ENCODE peak calls at places on chromosomes 1 and 21, in four cellular contexts. C is stimulated activated CD4-positive, alpha-beta T cell treated with anti-CD3 and anti-CD28 coated beads, Interleukin-2, amount 100 ng/mL, for 24 hours; U is effector memory CD4-positive, alpha-beta T cell; P is EL. N is an unnamed sample.

GRCh38 chr1:29459551-29459945 is 223.2 kb downstream of the PTPRU start:
- DNase-seq in C (no peak), U (no peak), P (no peak), N (no peak)

GRCh38 chr1:167043752-167044488 is 46.3 kb downstream of the GPA33 start:
- DNase-seq in C (peak), U (peak), P (peak), N (no peak)

GRCh38 chr1:118202076-118202608 is 17.1 kb upstream of the SPAG17 start:
- DNase-seq in C (no peak), U (no peak), P (no peak), N (no peak)

GRCh38 chr1:157806431-157807149 is 13.3 kb downstream of the FCRL1 start:
- DNase-seq in C (no peak), U (no peak), P (no peak), N (no peak)

GRCh38 chr1:19156676-19157075 is 53.4 kb downstream of the UBR4 start:
- DNase-seq in C (no peak), U (no peak), P (peak), N (no peak)

GRCh38 chr21:31530364-31530763 is 129.1 kb upstream of the SOD1 start:
- DNase-seq in C (no peak), U (no peak), P (no peak), N (no peak)

GRCh38 chr1:225471453-225472301 is 43.8 kb upstream of the LBR start:
- DNase-seq in C (no peak), U (no peak), P (no peak), N (no peak)

GRCh38 chr1:44405041-44405803 is at the start of gene RNF220:
- DNase-seq in C (peak), U (no peak), P (peak), N (peak)

GRCh38 chr21:25170681-25171080 is 436.6 kb downstream of the MRPL39 start:
- DNase-seq in C (no peak), U (no peak), P (no peak), N (no peak)

GRCh38 chr1:66333463-66334232 is 200.3 kb upstream of the SGIP1 start:
- DNase-seq in C (peak), U (no peak), P (no peak), N (no peak)

GRCh38 chr1:240854367-240854766 is 242.4 kb upstream of the GREM2 start:
- DNase-seq in C (no peak), U (no peak), P (peak), N (no peak)

GRCh38 chr1:11473635-11474034 is 5.3 kb upstream of the DISP3 start:
- DNase-seq in C (peak), U (no peak), P (peak), N (peak)

GRCh38 chr1:93601686-93602085 is 80.0 kb downstream of the BCAR3 start:
- DNase-seq in C (no peak), U (no peak), P (no peak), N (no peak)

GRCh38 chr21:20661745-20662470 is 336.3 kb upstream of the NCAM2 start:
- DNase-seq in C (no peak), U (no peak), P (no peak), N (no peak)